ENCODE peak calls at places on chromosomes 11 and 22, in five cellular contexts. M is stimulated activated CD4-positive, alpha-beta T cell treated with anti-CD3 and anti-CD28 coated beads, TNF-alpha, amount 100 ng/mL, for 48 hours; X is HL-60; Q is cardiac muscle cell; I is non-pigmented ciliary epithelial cell. S is an unnamed sample.

GRCh38 chr11:44816761-44817160 is 90.0 kb downstream of the TSPAN18 start:
- DNase-seq in M (no peak), X (no peak), Q (no peak), I (no peak), S (no peak)

GRCh38 chr11:57116654-57117053 is 65.1 kb upstream of the LRRC55 start:
- DNase-seq in M (no peak), X (peak), Q (peak), I (peak), S (peak)

GRCh38 chr11:92964471-92964870 is 5.0 kb upstream of the MTNR1B start:
- DNase-seq in M (no peak), X (no peak), Q (no peak), I (no peak), S (no peak)

GRCh38 chr11:66070604-66071325 is 693 bp downstream of the PACS1 start:
- DNase-seq in M (no peak), X (no peak), Q (peak), I (no peak), S (peak)

GRCh38 chr11:10923886-10924285 is 66.0 kb upstream of the ZBED5 start:
- DNase-seq in M (no peak), X (no peak), Q (no peak), I (no peak), S (no peak)

GRCh38 chr22:25054943-25055511 is 102.5 kb downstream of the KIAA1671 start:
- DNase-seq in M (no peak), X (no peak), Q (no peak), I (no peak), S (no peak)

GRCh38 chr11:86508604-86509471 is 134.2 kb downstream of the CCDC81 start:
- DNase-seq in M (no peak), X (no peak), Q (no peak), I (no peak), S (no peak)

GRCh38 chr11:19574916-19575315 is 137.7 kb upstream of the NAV2 start:
- DNase-seq in M (no peak), X (no peak), Q (no peak), I (no peak), S (no peak)

GRCh38 chr11:9762531-9762930 is 98.7 kb downstream of the SWAP70 start:
- DNase-seq in M (no peak), X (no peak), Q (no peak), I (no peak), S (no peak)

GRCh38 chr11:3165916-3166267 is 782 bp upstream of the OSBPL5 start:
- DNase-seq in M (no peak), X (no peak), Q (peak), I (no peak), S (no peak)

GRCh38 chr11:134791102-134791501 is 379.1 kb upstream of the B3GAT1 start:
- DNase-seq in M (no peak), X (no peak), Q (peak), I (no peak), S (no peak)

GRCh38 chr11:16153951-16154350 is 202.4 kb downstream of the SOX6 start:
- DNase-seq in M (no peak), X (no peak), Q (no peak), I (no peak), S (no peak)

GRCh38 chr22:33405194-33405593 is 347.0 kb upstream of the SYN3 start:
- DNase-seq in M (no peak), X (no peak), Q (no peak), I (no peak), S (no peak)

GRCh38 chr11:57322881-57323467 is 1.8 kb downstream of the TNKS1BP1 start:
- DNase-seq in M (no peak), X (no peak), Q (no peak), I (no peak), S (no peak)

GRCh38 chr22:38257650-38258246 is 15.1 kb downstream of the TMEM184B start:
- DNase-seq in M (no peak), X (no peak), Q (peak), I (no peak), S (no peak)

GRCh38 chr11:55895216-55895615 is 12.1 kb downstream of the TRIM51 start:
- DNase-seq in M (no peak), X (no peak), Q (no peak), I (no peak), S (no peak)

GRCh38 chr22:50197000-50197800 is 3.6 kb upstream of the SELENOO start:
- DNase-seq in M (no peak), X (no peak), Q (no peak), I (no peak), S (no peak)

GRCh38 chr11:96288915-96289314 is 54.1 kb downstream of the MAML2 start:
- DNase-seq in M (no peak), X (no peak), Q (no peak), I (no peak), S (no peak)

GRCh38 chr11:2927851-2928604 is 1.2 kb downstream of the PHLDA2 start:
- DNase-seq in M (no peak), X (peak), Q (no peak), I (no peak), S (no peak)

GRCh38 chr22:47816121-47816915 is 1053.9 kb downstream of the TBC1D22A start:
- DNase-seq in M (no peak), X (no peak), Q (no peak), I (no peak), S (no peak)

GRCh38 chr11:117011541-117011908 is 86.7 kb downstream of the SIK3 start:
- DNase-seq in M (no peak), X (no peak), Q (no peak), I (no peak), S (no peak)

GRCh38 chr11:130629039-130629438 is 180.6 kb downstream of the ADAMTS15 start:
- DNase-seq in M (no peak), X (no peak), Q (no peak), I (no peak), S (no peak)

GRCh38 chr11:111107501-111107900 is 138.0 kb upstream of the POU2AF2 start:
- DNase-seq in M (no peak), X (peak), Q (no peak), I (no peak), S (no peak)

GRCh38 chr22:31917227-31917921 is 27.0 kb upstream of the YWHAH start:
- DNase-seq in M (no peak), X (peak), Q (no peak), I (no peak), S (no peak)

GRCh38 chr11:102382384-102382783 is 35.4 kb downstream of the BIRC2 start:
- DNase-seq in M (no peak), X (no peak), Q (no peak), I (no peak), S (no peak)

GRCh38 chr11:60788401-60789110 is 3.4 kb downstream of the MS4A10 start:
- DNase-seq in M (no peak), X (no peak), Q (no peak), I (no peak), S (no peak)

GRCh38 chr11:84549221-84549620 is 1077.9 kb downstream of the DLG2 start:
- DNase-seq in M (no peak), X (no peak), Q (no peak), I (no peak), S (no peak)